ENCODE peak calls at places on chromosome 1, in nine cellular contexts. W is osteoblast, Z is retinal pigment epithelial cell, N is RWPE2, X is transverse colon, A is psoas muscle, T is dorsolateral prefrontal cortex, F is Peyer's patch, V is GM23338. M is an unnamed sample.

GRCh38 chr1:12798911-12799310 is 7.7 kb downstream of the PRAMEF1 start:
- DNase-seq in W (no peak), Z (no peak), N (no peak), X (no peak), A (no peak), T (no peak), F (no peak), V (no peak), M (no peak)

GRCh38 chr1:94093996-94094395 is 27.0 kb downstream of the ABCA4 start:
- DNase-seq in W (no peak), Z (no peak), N (no peak), X (no peak), A (no peak), T (no peak), F (no peak), V (no peak), M (no peak)

GRCh38 chr1:218211241-218211640 is 73.9 kb upstream of the RRP15 start:
- DNase-seq in W (no peak), Z (no peak), N (no peak), X (no peak), A (no peak), T (no peak), F (no peak), V (no peak), M (no peak)

GRCh38 chr1:147611587-147611986 is 58.7 kb downstream of the ACP6 start:
- DNase-seq in W (no peak), Z (no peak), N (no peak), X (no peak), A (no peak), T (no peak), F (no peak), V (no peak), M (no peak)

GRCh38 chr1:31856140-31856539 is 40.3 kb upstream of the SPOCD1 start:
- DNase-seq in W (no peak), Z (no peak), N (no peak), X (no peak), A (no peak), T (no peak), F (no peak), V (no peak), M (no peak)

GRCh38 chr1:39680751-39681150 is 8.8 kb upstream of the NT5C1A start:
- DNase-seq in W (no peak), Z (no peak), N (no peak), X (no peak), A (no peak), T (no peak), F (no peak), V (no peak), M (no peak)

GRCh38 chr1:206722751-206723499 is 38.2 kb downstream of the MAPKAPK2 start:
- DNase-seq in W (no peak), Z (no peak), N (no peak), X (peak), A (peak), T (no peak), F (no peak), V (no peak), M (no peak)

GRCh38 chr1:12552111-12552888 is 65.7 kb downstream of the DHRS3 start:
- DNase-seq in W (peak), Z (no peak), N (peak), X (no peak), A (peak), T (no peak), F (no peak), V (no peak), M (no peak)

GRCh38 chr1:197808843-197809242 is 33.6 kb upstream of the DENND1B start:
- DNase-seq in W (no peak), Z (no peak), N (no peak), X (no peak), A (no peak), T (no peak), F (no peak), V (no peak), M (no peak)

GRCh38 chr1:21956720-21957552 is 19.8 kb upstream of the HSPG2 start:
- DNase-seq in W (peak), Z (peak), N (peak), X (peak), A (peak), T (no peak), F (peak), V (peak), M (no peak)

GRCh38 chr1:196877964-196878363 is 9.9 kb upstream of the CFHR4 start:
- DNase-seq in W (peak), Z (peak), N (no peak), X (no peak), A (no peak), T (no peak), F (no peak), V (peak), M (peak)

GRCh38 chr1:58727363-58727762 is 27.5 kb upstream of the MYSM1 start:
- DNase-seq in W (peak), Z (peak), N (peak), X (no peak), A (no peak), T (no peak), F (no peak), V (no peak), M (no peak)

GRCh38 chr1:195097316-195097715 is 1510.9 kb downstream of the KCNT2 start:
- DNase-seq in W (peak), Z (no peak), N (peak), X (no peak), A (no peak), T (no peak), F (no peak), V (no peak), M (no peak)

GRCh38 chr1:210358511-210359148 is 29.9 kb downstream of the HHAT start:
- DNase-seq in W (no peak), Z (no peak), N (no peak), X (no peak), A (no peak), T (no peak), F (no peak), V (peak), M (no peak)

GRCh38 chr1:26412180-26412840 is 1.7 kb downstream of the LIN28A start:
- DNase-seq in W (peak), Z (no peak), N (no peak), X (no peak), A (no peak), T (no peak), F (no peak), V (peak), M (no peak)

DNA sequence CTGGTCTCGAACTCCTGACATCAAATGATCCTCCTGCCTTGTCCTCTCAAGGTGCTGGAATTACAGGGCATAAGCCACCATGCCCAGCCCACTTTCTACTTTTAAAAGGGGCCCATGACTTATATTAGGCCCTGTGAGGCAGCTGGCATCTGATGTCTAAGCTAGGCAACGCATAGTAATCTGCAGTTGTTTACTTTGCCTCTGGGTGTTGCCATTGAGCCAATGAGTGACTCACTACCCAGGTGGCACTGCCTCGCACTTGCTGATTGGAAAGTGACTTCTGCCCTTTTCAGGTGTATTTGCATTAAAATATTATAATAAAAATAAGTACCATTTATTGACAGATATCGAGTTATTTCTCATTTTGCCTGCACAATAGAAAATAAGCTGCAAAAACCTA is 84.9 kb downstream of the KIF14 start:
- DNase-seq in W (peak), Z (peak), N (no peak), X (peak), A (no peak), T (no peak), F (no peak), V (peak), M (no peak)
- TF ChIP-seq CTCF in W (peak), Z (peak), N (peak), X (no peak), A (no peak), T (no peak), F (no peak), V (peak), M (peak)

GRCh38 chr1:178869114-178869697 is 1.7 kb downstream of the ANGPTL1 start:
- DNase-seq in W (peak), Z (no peak), N (no peak), X (no peak), A (no peak), T (no peak), F (no peak), V (peak), M (no peak)
- TF ChIP-seq CTCF in W (no peak), Z (no peak), N (no peak), X (no peak), A (no peak), T (no peak), F (no peak), V (no peak), M (no peak)

DNA sequence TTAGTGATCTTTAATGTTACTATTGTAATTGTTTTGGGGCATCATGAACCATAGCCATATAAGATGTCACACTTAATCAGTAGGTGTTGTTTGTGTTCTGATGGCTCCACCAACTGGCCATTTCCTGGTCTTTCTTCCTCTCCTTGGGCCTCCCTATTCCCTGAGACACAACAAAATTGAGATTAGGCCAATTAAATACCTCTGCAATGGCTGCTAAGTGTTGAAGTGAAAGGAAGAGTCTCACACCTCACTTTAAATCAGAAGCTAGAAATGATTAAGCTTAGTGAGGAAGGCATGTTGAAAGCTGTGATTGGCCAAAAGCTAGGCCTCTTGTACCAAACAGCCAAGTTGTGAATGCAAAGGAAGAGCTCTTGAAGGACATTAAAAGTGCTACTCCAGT is 30.7 kb downstream of the PPP2R5A start:
- DNase-seq in W (no peak), Z (no peak), N (no peak), X (peak), A (no peak), T (no peak), F (no peak), V (peak), M (no peak)
- TF ChIP-seq CTCF in W (peak), Z (peak), N (peak), X (no peak), A (peak), T (peak), F (no peak), V (peak), M (no peak)

DNA sequence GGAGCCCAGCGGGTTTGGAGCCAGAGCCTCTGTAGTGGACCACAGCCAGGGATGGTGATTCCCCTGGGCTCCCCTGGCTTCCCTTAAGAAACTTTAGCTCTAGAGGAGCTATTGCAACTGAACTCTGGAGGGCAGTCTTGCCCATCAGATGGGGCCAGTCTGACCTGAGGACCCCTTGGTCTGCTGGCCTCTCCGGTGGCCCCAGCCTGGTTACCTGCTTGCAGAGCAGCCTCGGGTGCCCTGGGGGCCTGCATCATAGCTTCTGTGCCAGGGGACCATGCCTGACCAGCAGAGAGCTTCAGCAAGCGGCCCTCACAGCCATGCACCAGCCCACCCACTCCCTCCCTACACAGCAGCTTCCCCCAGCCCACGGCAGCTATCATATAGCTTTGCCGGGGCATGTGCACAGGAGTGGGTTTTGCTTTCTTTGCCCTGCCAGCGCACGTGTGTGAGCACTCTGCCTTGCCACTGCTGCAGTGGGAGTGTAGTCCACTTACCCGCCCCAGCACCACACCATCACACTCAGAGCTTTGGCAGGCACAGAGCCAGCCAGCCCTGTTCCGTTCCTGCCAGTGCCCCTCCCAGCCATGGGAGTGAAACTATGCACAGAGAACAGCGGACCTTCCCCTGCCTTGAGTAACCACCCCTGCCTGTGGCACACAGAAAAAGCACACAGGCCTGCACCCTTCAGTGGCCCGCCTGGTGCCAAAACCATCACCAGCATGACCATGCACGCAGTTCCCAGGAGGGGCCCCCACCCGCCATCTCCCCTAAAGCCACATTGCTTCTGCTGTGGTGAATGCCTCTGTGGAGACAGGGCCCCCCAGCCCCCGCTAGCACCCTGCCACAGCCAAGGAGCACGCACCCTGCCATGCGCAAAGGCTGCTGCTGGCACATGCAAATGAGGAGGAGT is 442.9 kb upstream of the NEGR1 start:
- DNase-seq in W (peak), Z (no peak), N (peak), X (no peak), A (peak), T (no peak), F (no peak), V (peak), M (peak)
- TF ChIP-seq CTCF in W (no peak), Z (no peak), N (no peak), X (no peak), A (no peak), T (no peak), F (no peak), V (peak), M (peak)

GRCh38 chr1:3663999-3664699 is 11.8 kb downstream of the TP73 start:
- DNase-seq in W (no peak), Z (no peak), N (no peak), X (peak), A (peak), T (no peak), F (peak), V (no peak), M (no peak)
- TF ChIP-seq CTCF in W (no peak), Z (no peak), N (no peak), X (no peak), A (no peak), T (no peak), F (no peak), V (peak), M (no peak)

DNA sequence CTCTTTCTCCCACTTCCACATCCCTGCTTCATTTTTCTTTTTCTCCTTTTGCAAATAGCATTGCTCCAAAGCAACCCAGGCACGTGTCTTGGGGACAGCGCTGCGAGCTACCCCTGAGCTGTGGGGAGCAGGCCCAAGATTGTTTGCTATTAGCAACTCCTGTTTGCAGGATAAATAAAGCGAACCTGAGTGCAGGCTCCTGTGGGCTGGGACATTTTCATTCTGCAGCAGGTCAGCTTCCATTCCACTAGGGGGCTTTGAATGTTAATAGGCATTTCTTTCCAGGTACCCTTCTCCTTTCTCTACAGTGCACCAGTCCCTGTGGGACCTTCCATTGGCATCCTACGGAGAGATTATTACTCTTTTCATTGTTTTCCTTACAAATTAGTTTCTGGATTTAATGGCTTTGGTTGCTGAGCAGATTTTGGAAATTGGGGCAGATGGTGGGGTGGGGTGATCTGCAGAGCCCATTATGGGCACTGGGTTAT is 54.0 kb downstream of the OLFML3 start:
- DNase-seq in W (peak), Z (no peak), N (no peak), X (no peak), A (no peak), T (no peak), F (no peak), V (peak), M (no peak)
- TF ChIP-seq CTCF in W (peak), Z (peak), N (peak), X (peak), A (peak), T (peak), F (peak), V (peak), M (peak)

DNA sequence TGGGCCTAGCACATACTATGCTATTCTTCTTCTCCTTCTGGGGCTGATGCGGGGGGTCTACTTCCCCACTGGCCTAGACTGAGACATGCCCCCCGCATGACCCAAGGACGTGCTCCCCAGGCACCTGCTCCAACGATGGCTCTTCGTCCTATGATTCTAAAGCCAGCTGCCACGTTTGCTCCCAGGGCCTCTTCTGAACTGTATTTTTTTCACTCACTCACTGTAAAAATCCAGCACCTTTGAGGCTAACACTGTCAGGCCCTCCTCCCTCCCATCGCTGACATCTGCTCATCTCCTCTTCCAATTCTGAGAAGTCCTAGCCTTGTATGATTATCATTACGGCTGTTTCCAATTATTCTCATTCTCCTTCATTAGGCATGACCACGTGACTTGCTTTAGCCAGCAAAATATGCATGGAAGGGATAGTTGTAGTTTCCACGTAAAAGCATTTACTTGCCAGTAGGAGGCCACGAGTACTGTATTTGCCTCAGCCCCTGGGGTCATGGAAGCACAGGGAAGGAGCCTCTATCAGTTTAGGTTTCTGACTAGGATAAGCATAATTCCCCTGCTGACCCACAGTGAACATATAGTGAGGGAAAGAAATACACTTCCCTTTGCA is 19.1 kb upstream of the EDN2 start:
- DNase-seq in W (no peak), Z (no peak), N (no peak), X (no peak), A (no peak), T (no peak), F (no peak), V (no peak), M (no peak)
- TF ChIP-seq CTCF in W (no peak), Z (peak), N (no peak), X (no peak), A (no peak), T (no peak), F (no peak), V (peak), M (peak)

DNA sequence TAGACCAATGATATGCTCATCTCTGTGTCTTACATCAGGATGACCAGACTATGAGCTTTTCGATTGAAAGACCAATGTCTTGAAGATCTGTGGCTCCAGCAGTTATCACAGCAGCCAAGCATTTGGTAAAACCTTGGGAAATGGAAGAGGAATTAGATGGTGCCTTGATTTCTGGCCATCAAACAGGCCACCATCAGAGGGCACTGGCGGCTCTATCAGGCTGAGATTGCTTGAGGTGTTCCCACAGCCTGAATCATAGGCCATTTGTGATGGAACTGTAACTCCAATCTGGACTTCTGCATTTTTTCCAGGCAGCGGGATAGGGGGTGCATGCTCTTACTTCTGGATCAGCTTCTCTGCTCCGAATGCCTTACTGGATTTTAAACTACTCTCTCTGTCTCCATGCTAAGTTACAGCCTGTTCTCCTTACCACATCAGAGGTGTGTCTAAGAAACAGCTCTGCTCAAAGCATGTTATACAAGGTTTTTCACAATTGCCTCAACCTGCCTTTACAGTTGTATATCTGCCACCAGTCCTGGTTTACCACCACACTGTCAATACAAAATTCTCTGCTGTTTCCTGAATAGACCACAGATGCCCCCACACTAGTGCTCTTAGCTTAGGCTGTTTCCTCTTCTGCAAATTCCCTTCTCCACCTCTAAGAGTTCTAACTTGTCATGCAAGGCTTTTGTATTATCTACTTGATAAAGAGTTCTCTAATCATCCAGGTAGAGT is 180.9 kb downstream of the PTGER3 start:
- DNase-seq in W (no peak), Z (no peak), N (no peak), X (no peak), A (no peak), T (no peak), F (no peak), V (no peak), M (no peak)
- TF ChIP-seq CTCF in W (no peak), Z (no peak), N (no peak), X (no peak), A (no peak), T (no peak), F (no peak), V (peak), M (no peak)

DNA sequence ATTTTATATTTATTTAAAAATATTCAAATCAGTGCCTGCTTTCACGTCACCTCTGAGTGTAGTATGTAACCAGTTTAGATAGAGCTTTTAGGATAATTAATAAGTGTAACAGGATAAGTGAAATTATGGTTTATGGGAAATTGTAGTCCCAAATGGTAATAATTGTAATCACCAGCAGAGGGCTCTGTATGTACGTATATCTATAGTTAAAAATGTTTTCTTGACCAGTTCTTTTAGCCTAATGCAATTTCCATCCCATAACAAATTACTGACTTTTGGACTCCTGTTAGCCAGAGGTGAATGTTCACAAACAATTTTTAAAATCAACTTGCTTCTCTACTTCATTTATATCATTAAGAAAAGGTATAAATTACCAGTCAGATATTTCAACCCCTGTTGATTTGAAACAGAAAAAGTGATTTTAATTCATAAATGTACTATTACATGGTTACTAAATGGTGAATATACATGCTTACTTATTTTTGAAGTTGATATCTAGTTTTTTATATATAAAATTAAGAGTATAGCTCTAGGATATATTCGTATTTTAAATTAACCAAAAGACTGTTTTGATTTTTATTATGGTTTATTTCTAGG is 25.3 kb downstream of the SLC30A7 start:
- DNase-seq in W (no peak), Z (no peak), N (no peak), X (no peak), A (no peak), T (no peak), F (no peak), V (peak), M (no peak)
- TF ChIP-seq CTCF in W (peak), Z (peak), N (peak), X (peak), A (peak), T (peak), F (peak), V (peak), M (peak)